ENCODE peak calls at places on chromosomes 7 and 10, in five cellular contexts. One of them, this sample, is unnamed. For H3K36me3, the result is how much of the 10 kb centered on the place peaks cover.

GRCh38 chr10:63711866-63712716 is 190.9 kb downstream of the REEP3 start:
- DNase-seq in mucosa of descending colon: peak
- DNase-seq in psoas muscle: peak
- DNase-seq in cardiac muscle cell: no peak
- DNase-seq in IMR-90: peak
- DNase-seq in this sample: peak

GRCh38 chr7:116497708-116498107 is 1.8 kb upstream of the CAV2 start:
- DNase-seq in cardiac muscle cell: no peak
- DNase-seq in mucosa of descending colon: no peak
- DNase-seq in IMR-90: peak
- DNase-seq in psoas muscle: no peak
- DNase-seq in this sample: no peak

GRCh38 chr10:86653987-86654386 is 360 bp upstream of the OPN4 start:
- DNase-seq in IMR-90: no peak
- DNase-seq in cardiac muscle cell: no peak
- DNase-seq in psoas muscle: no peak
- DNase-seq in mucosa of descending colon: no peak
- DNase-seq in this sample: no peak

GRCh38 chr7:135714534-135715009 is 13.4 kb downstream of the SLC13A4 start:
- DNase-seq in mucosa of descending colon: no peak
- DNase-seq in cardiac muscle cell: peak
- DNase-seq in psoas muscle: peak
- DNase-seq in IMR-90: peak
- DNase-seq in this sample: no peak

GRCh38 chr7:103870664-103871063 is 118.8 kb downstream of the RELN start:
- DNase-seq in cardiac muscle cell: no peak
- DNase-seq in IMR-90: no peak
- DNase-seq in psoas muscle: no peak
- DNase-seq in mucosa of descending colon: no peak
- DNase-seq in this sample: no peak

GRCh38 chr10:133453516-133454203 is at the start of gene SCART1:
- DNase-seq in psoas muscle: no peak
- DNase-seq in mucosa of descending colon: no peak
- DNase-seq in IMR-90: no peak
- DNase-seq in cardiac muscle cell: no peak
- DNase-seq in this sample: no peak

GRCh38 chr10:83987216-83987615 is 152.1 kb upstream of the GHITM start:
- DNase-seq in cardiac muscle cell: no peak
- DNase-seq in IMR-90: no peak
- DNase-seq in mucosa of descending colon: no peak
- DNase-seq in psoas muscle: no peak
- DNase-seq in this sample: no peak

GRCh38 chr7:96126382-96126781 is 195.5 kb downstream of the SLC25A13 start:
- DNase-seq in psoas muscle: no peak
- DNase-seq in cardiac muscle cell: no peak
- DNase-seq in IMR-90: no peak
- DNase-seq in mucosa of descending colon: no peak
- DNase-seq in this sample: no peak

GRCh38 chr10:109914966-109915365 is 8.3 kb downstream of the XPNPEP1 start:
- DNase-seq in IMR-90: peak
- DNase-seq in mucosa of descending colon: no peak
- DNase-seq in cardiac muscle cell: no peak
- DNase-seq in psoas muscle: no peak
- DNase-seq in this sample: no peak

GRCh38 chr7:106269263-106269961 is 15.4 kb downstream of the NAMPT start:
- DNase-seq in IMR-90: no peak
- DNase-seq in mucosa of descending colon: no peak
- DNase-seq in cardiac muscle cell: no peak
- DNase-seq in psoas muscle: no peak
- DNase-seq in this sample: no peak

GRCh38 chr10:93235686-93236085 is 162.0 kb downstream of the CYP26A1 start:
- DNase-seq in mucosa of descending colon: no peak
- DNase-seq in psoas muscle: no peak
- DNase-seq in IMR-90: peak
- DNase-seq in cardiac muscle cell: no peak
- DNase-seq in this sample: no peak

GRCh38 chr10:89185658-89186057 is 21.5 kb downstream of the CH25H start:
- DNase-seq in cardiac muscle cell: no peak
- DNase-seq in IMR-90: peak
- DNase-seq in mucosa of descending colon: no peak
- DNase-seq in psoas muscle: no peak
- DNase-seq in this sample: no peak

GRCh38 chr10:4127518-4128315 is 342.7 kb upstream of the KLF6 start:
- DNase-seq in psoas muscle: no peak
- DNase-seq in mucosa of descending colon: no peak
- DNase-seq in cardiac muscle cell: no peak
- DNase-seq in IMR-90: no peak
- DNase-seq in this sample: peak

GRCh38 chr10:30200019-30200415 is 140.6 kb upstream of the JCAD start:
- DNase-seq in mucosa of descending colon: no peak
- DNase-seq in IMR-90: no peak
- DNase-seq in psoas muscle: no peak
- DNase-seq in cardiac muscle cell: no peak
- DNase-seq in this sample: no peak

GRCh38 chr10:11149499-11149898 is 131.8 kb downstream of the CELF2 start:
- DNase-seq in cardiac muscle cell: no peak
- DNase-seq in IMR-90: no peak
- DNase-seq in mucosa of descending colon: no peak
- DNase-seq in psoas muscle: no peak
- DNase-seq in this sample: no peak

GRCh38 chr7:133139350-133139749 is 57.5 kb upstream of the CHCHD3 start:
- DNase-seq in mucosa of descending colon: no peak
- DNase-seq in IMR-90: peak
- DNase-seq in cardiac muscle cell: peak
- DNase-seq in psoas muscle: no peak
- DNase-seq in this sample: no peak

GRCh38 chr10:34392641-34393170 is 422.4 kb downstream of the PARD3 start:
- DNase-seq in mucosa of descending colon: no peak
- DNase-seq in psoas muscle: no peak
- DNase-seq in IMR-90: peak
- DNase-seq in cardiac muscle cell: no peak
- DNase-seq in this sample: no peak

GRCh38 chr10:74705361-74705980 is 120.9 kb upstream of the KAT6B start:
- DNase-seq in psoas muscle: no peak
- DNase-seq in cardiac muscle cell: no peak
- DNase-seq in mucosa of descending colon: no peak
- DNase-seq in IMR-90: no peak
- DNase-seq in this sample: no peak

DNA sequence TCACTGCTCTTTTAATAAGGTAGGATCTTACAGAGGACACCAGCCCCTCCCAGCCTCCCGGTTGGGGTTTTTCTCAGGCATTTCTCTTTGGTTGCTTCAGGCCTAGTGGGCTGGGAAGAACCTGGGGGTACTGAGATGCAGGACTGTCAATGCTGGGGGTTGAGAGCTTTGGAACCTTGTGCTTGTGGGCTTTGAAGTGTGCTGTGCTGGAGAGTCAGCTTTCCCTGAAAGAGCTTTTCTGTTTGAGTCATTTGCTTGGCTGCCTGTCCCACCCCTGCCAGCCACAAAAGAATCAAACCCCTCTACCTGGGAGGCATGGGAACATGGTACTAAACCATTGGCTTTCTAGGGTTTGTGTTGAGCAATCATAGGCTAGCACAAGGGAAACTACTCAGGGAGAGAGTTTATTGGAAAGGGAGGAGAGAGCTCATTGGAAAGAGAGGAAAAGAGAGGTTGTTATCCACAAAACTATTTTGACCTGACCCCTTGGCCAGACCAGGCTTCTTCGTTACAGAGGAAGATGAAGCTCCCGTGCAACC is 1.4 kb downstream of the SCD start:
- DNase-seq in psoas muscle: no peak
- DNase-seq in mucosa of descending colon: no peak
- DNase-seq in cardiac muscle cell: no peak
- DNase-seq in IMR-90: no peak
- DNase-seq in this sample: no peak
- H3K36me3 ChIP-seq in psoas muscle: under half
- H3K36me3 ChIP-seq in mucosa of descending colon: under half
- H3K36me3 ChIP-seq in cardiac muscle cell: under half
- H3K36me3 ChIP-seq in IMR-90: under half
- H3K36me3 ChIP-seq in this sample: under half

GRCh38 chr7:100077205-100077604 is 4.3 kb downstream of the ZNF3 start:
- DNase-seq in psoas muscle: no peak
- DNase-seq in cardiac muscle cell: no peak
- DNase-seq in mucosa of descending colon: no peak
- DNase-seq in IMR-90: no peak
- DNase-seq in this sample: no peak
- H3K36me3 ChIP-seq in psoas muscle: half or more
- H3K36me3 ChIP-seq in cardiac muscle cell: half or more
- H3K36me3 ChIP-seq in mucosa of descending colon: under half
- H3K36me3 ChIP-seq in IMR-90: half or more
- H3K36me3 ChIP-seq in this sample: half or more

DNA sequence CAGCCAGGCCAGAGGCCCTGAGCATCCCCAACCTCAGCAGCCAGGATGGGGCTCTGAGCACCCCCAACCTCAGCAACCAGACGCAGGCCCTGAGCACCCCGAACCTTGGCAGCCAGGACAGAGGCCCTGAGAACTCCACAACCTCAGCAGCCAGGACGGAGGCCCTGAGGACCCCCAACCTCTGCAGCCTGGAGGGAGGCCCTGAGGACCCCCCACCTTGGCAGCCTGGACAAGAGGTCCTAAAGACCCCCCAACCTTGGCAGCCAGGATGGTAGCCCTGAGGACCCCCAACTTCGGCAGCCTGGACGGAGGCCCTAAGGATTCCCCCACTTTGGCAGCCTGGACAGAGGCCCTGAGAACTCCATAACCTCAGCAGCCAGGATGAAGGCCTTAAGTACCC is 17.0 kb downstream of the RRP12 start:
- DNase-seq in cardiac muscle cell: no peak
- DNase-seq in psoas muscle: no peak
- DNase-seq in IMR-90: no peak
- DNase-seq in mucosa of descending colon: no peak
- DNase-seq in this sample: no peak
- H3K36me3 ChIP-seq in cardiac muscle cell: under half
- H3K36me3 ChIP-seq in psoas muscle: half or more
- H3K36me3 ChIP-seq in IMR-90: under half
- H3K36me3 ChIP-seq in mucosa of descending colon: under half
- H3K36me3 ChIP-seq in this sample: half or more

GRCh38 chr7:101984997-101985645 is 167.7 kb downstream of the CUX1 start:
- DNase-seq in psoas muscle: no peak
- DNase-seq in cardiac muscle cell: no peak
- DNase-seq in IMR-90: no peak
- DNase-seq in mucosa of descending colon: no peak
- DNase-seq in this sample: no peak
- H3K36me3 ChIP-seq in psoas muscle: under half
- H3K36me3 ChIP-seq in cardiac muscle cell: under half
- H3K36me3 ChIP-seq in IMR-90: under half
- H3K36me3 ChIP-seq in mucosa of descending colon: under half
- H3K36me3 ChIP-seq in this sample: under half

This sample was measured in stomach.